ENCODE peak calls at places on chromosomes 4 and X, in six cellular contexts. One of them, this sample, is unnamed.

GRCh38 chr4:133156556-133156955 is 7.5 kb downstream of the PCDH10 start:
- DNase-seq in neural progenitor cell: no peak
- DNase-seq in H9: no peak
- DNase-seq in endothelial cell of umbilical vein: no peak
- DNase-seq in astrocyte: no peak
- DNase-seq in GM23248: no peak
- DNase-seq in this sample: no peak

GRCh38 chr4:134935320-134935719 is 733.7 kb upstream of the PABPC4L start:
- DNase-seq in neural progenitor cell: peak; percentile 46
- DNase-seq in endothelial cell of umbilical vein: peak; percentile 49
- DNase-seq in astrocyte: no peak
- DNase-seq in GM23248: peak; percentile 15
- DNase-seq in H9: no peak
- DNase-seq in this sample: peak; percentile 36

GRCh38 chrX:123807825-123808416 is 51.9 kb upstream of the XIAP start:
- DNase-seq in GM23248: peak; percentile 60
- DNase-seq in neural progenitor cell: no peak
- DNase-seq in astrocyte: peak; percentile 18
- DNase-seq in endothelial cell of umbilical vein: no peak
- DNase-seq in H9: no peak
- DNase-seq in this sample: peak; percentile 62

GRCh38 chr4:76235407-76235806 is 16.1 kb upstream of the FAM47E start:
- DNase-seq in GM23248: no peak
- DNase-seq in H9: no peak
- DNase-seq in astrocyte: no peak
- DNase-seq in endothelial cell of umbilical vein: no peak
- DNase-seq in neural progenitor cell: no peak
- DNase-seq in this sample: no peak

GRCh38 chr4:53477038-53477565 is 99.7 kb downstream of the FIP1L1 start:
- DNase-seq in astrocyte: no peak
- DNase-seq in GM23248: no peak
- DNase-seq in H9: peak; percentile 48
- DNase-seq in endothelial cell of umbilical vein: no peak
- DNase-seq in neural progenitor cell: peak; percentile 26
- DNase-seq in this sample: peak; percentile 47

GRCh38 chrX:3142259-3143042 is 101.2 kb downstream of the ARSF start:
- DNase-seq in H9: no peak
- DNase-seq in neural progenitor cell: no peak
- DNase-seq in GM23248: no peak
- DNase-seq in endothelial cell of umbilical vein: no peak
- DNase-seq in astrocyte: no peak
- DNase-seq in this sample: no peak

GRCh38 chr4:24753519-24753918 is 41.9 kb upstream of the SOD3 start:
- DNase-seq in GM23248: peak; percentile 81
- DNase-seq in astrocyte: no peak
- DNase-seq in endothelial cell of umbilical vein: no peak
- DNase-seq in neural progenitor cell: no peak
- DNase-seq in H9: no peak
- DNase-seq in this sample: peak; percentile 35

GRCh38 chr4:84456157-84456556 is 42.9 kb downstream of the NKX6-1 start:
- DNase-seq in astrocyte: no peak
- DNase-seq in neural progenitor cell: no peak
- DNase-seq in H9: no peak
- DNase-seq in endothelial cell of umbilical vein: no peak
- DNase-seq in GM23248: no peak
- DNase-seq in this sample: no peak

GRCh38 chr4:1216869-1217294 is 32.0 kb downstream of the CTBP1 start:
- DNase-seq in neural progenitor cell: no peak
- DNase-seq in GM23248: no peak
- DNase-seq in H9: no peak
- DNase-seq in astrocyte: no peak
- DNase-seq in endothelial cell of umbilical vein: no peak
- DNase-seq in this sample: no peak

GRCh38 chr4:110904435-110905050 is 281.7 kb upstream of the PITX2 start:
- DNase-seq in GM23248: peak; percentile 5
- DNase-seq in astrocyte: no peak
- DNase-seq in neural progenitor cell: no peak
- DNase-seq in H9: no peak
- DNase-seq in endothelial cell of umbilical vein: no peak
- DNase-seq in this sample: peak; percentile 56

GRCh38 chr4:35649784-35650183 is 594.5 kb downstream of the ARAP2 start:
- DNase-seq in astrocyte: no peak
- DNase-seq in H9: no peak
- DNase-seq in GM23248: no peak
- DNase-seq in endothelial cell of umbilical vein: no peak
- DNase-seq in neural progenitor cell: no peak
- DNase-seq in this sample: no peak

GRCh38 chrX:70262952-70263567 is 3.1 kb upstream of the P2RY4 start:
- DNase-seq in neural progenitor cell: peak; percentile 67
- DNase-seq in GM23248: peak; percentile 61
- DNase-seq in endothelial cell of umbilical vein: peak; percentile 9
- DNase-seq in astrocyte: peak; percentile 8
- DNase-seq in H9: peak; percentile 81
- DNase-seq in this sample: peak; percentile 29

GRCh38 chr4:36785965-36786364 is 458.6 kb upstream of the NWD2 start:
- DNase-seq in neural progenitor cell: no peak
- DNase-seq in astrocyte: no peak
- DNase-seq in GM23248: no peak
- DNase-seq in H9: no peak
- DNase-seq in endothelial cell of umbilical vein: no peak
- DNase-seq in this sample: no peak

GRCh38 chrX:70044541-70045245 is 5.0 kb downstream of the AWAT2 start:
- DNase-seq in astrocyte: no peak
- DNase-seq in H9: no peak
- DNase-seq in neural progenitor cell: no peak
- DNase-seq in endothelial cell of umbilical vein: peak; percentile 28
- DNase-seq in GM23248: peak; percentile 45
- DNase-seq in this sample: no peak

GRCh38 chrX:51759055-51759454 is 15.8 kb downstream of the GSPT2 start:
- DNase-seq in neural progenitor cell: no peak
- DNase-seq in H9: no peak
- DNase-seq in endothelial cell of umbilical vein: no peak
- DNase-seq in GM23248: no peak
- DNase-seq in astrocyte: no peak
- DNase-seq in this sample: no peak

GRCh38 chr4:156347412-156348075 is 393.9 kb upstream of the CTSO start:
- DNase-seq in neural progenitor cell: no peak
- DNase-seq in H9: no peak
- DNase-seq in astrocyte: peak; percentile 74
- DNase-seq in endothelial cell of umbilical vein: no peak
- DNase-seq in GM23248: peak; percentile 50
- DNase-seq in this sample: no peak

GRCh38 chrX:103878466-103879151 is 46.6 kb upstream of the RAB9B start:
- DNase-seq in endothelial cell of umbilical vein: peak; percentile 6
- DNase-seq in neural progenitor cell: no peak
- DNase-seq in GM23248: peak; percentile 75
- DNase-seq in astrocyte: peak; percentile 75
- DNase-seq in H9: no peak
- DNase-seq in this sample: peak; percentile 47

GRCh38 chr4:1402516-1403101 is 3.6 kb downstream of the NKX1-1 start:
- DNase-seq in H9: peak; percentile 34
- DNase-seq in GM23248: peak; percentile 42
- DNase-seq in endothelial cell of umbilical vein: no peak
- DNase-seq in neural progenitor cell: no peak
- DNase-seq in astrocyte: no peak
- DNase-seq in this sample: peak; percentile 6

GRCh38 chr4:74042681-74043080 is 4.2 kb upstream of the CXCL3 start:
- DNase-seq in endothelial cell of umbilical vein: no peak
- DNase-seq in astrocyte: no peak
- DNase-seq in neural progenitor cell: no peak
- DNase-seq in H9: peak; percentile 39
- DNase-seq in GM23248: no peak
- DNase-seq in this sample: no peak

GRCh38 chr4:138050601-138051000 is 191.5 kb downstream of the SLC7A11 start:
- DNase-seq in astrocyte: no peak
- DNase-seq in endothelial cell of umbilical vein: no peak
- DNase-seq in H9: peak; percentile 59
- DNase-seq in neural progenitor cell: peak; percentile 83
- DNase-seq in GM23248: no peak
- DNase-seq in this sample: no peak

GRCh38 chr4:76723373-76723772 is 174.6 kb downstream of the SOWAHB start:
- DNase-seq in GM23248: peak; percentile 56
- DNase-seq in endothelial cell of umbilical vein: no peak
- DNase-seq in H9: no peak
- DNase-seq in astrocyte: no peak
- DNase-seq in neural progenitor cell: no peak
- DNase-seq in this sample: peak; percentile 56

GRCh38 chrX:67725471-67725870 is 181.7 kb downstream of the AR start:
- DNase-seq in astrocyte: no peak
- DNase-seq in H9: no peak
- DNase-seq in GM23248: peak; percentile 53
- DNase-seq in endothelial cell of umbilical vein: no peak
- DNase-seq in neural progenitor cell: no peak
- DNase-seq in this sample: no peak

GRCh38 chrX:67721321-67721720 is 177.5 kb downstream of the AR start:
- DNase-seq in GM23248: no peak
- DNase-seq in endothelial cell of umbilical vein: peak; percentile 48
- DNase-seq in neural progenitor cell: no peak
- DNase-seq in H9: no peak
- DNase-seq in astrocyte: no peak
- DNase-seq in this sample: no peak

GRCh38 chrX:67726028-67726427 is 182.2 kb downstream of the AR start:
- DNase-seq in astrocyte: no peak
- DNase-seq in GM23248: no peak
- DNase-seq in H9: no peak
- DNase-seq in endothelial cell of umbilical vein: no peak
- DNase-seq in neural progenitor cell: no peak
- DNase-seq in this sample: peak; percentile 8

GRCh38 chrX:67724359-67725110 is 180.7 kb downstream of the AR start:
- DNase-seq in endothelial cell of umbilical vein: no peak
- DNase-seq in neural progenitor cell: no peak
- DNase-seq in H9: no peak
- DNase-seq in astrocyte: no peak
- DNase-seq in GM23248: peak; percentile 29
- DNase-seq in this sample: no peak

DNA sequence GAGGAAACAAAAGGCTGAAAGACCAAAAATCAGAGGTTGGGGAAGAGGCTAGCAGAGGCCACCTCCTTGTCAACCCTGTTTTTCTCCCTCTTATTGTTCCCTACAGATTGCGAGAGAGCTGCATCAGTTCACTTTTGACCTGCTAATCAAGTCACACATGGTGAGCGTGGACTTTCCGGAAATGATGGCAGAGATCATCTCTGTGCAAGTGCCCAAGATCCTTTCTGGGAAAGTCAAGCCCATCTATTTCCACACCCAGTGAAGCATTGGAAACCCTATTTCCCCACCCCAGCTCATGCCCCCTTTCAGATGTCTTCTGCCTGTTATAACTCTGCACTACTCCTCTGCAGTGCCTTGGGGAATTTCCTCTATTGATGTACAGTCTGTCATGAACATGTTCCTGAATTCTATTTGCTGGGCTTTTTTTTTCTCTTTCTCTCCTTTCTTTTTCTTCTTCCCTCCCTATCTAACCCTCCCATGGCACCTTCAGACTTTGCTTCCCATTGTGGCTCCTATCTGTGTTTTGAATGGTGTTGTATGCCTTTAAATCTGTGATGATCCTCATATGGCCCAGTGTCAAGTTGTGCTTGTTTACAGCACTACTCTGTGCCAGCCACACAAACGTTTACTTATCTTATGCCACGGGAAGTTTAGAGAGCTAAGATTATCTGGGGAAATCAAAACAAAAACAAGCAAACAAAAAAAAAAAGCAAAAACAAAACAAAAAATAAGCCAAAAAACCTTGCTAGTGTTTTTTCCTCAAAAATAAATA is 179.9 kb downstream of the AR start:
- DNase-seq in GM23248: no peak
- DNase-seq in H9: no peak
- DNase-seq in neural progenitor cell: no peak
- DNase-seq in astrocyte: no peak
- DNase-seq in endothelial cell of umbilical vein: no peak
- DNase-seq in this sample: no peak
- H3K9ac ChIP-seq in GM23248: no peak overlapping the region
- H3K9ac ChIP-seq in H9: no peak overlapping the region
- H3K9ac ChIP-seq in neural progenitor cell: no peak overlapping the region
- H3K9ac ChIP-seq in astrocyte: no peak overlapping the region
- H3K9ac ChIP-seq in endothelial cell of umbilical vein: no peak overlapping the region
- H3K9ac ChIP-seq in this sample: peak overlapping the region; percentile 67

GRCh38 chrX:69031181-69031580 is 134.1 kb downstream of the PJA1 start:
- DNase-seq in endothelial cell of umbilical vein: peak; percentile 23
- DNase-seq in astrocyte: no peak
- DNase-seq in neural progenitor cell: peak; percentile 75
- DNase-seq in GM23248: no peak
- DNase-seq in H9: peak; percentile 71
- DNase-seq in this sample: no peak

GRCh38 chrX:69031971-69032391 is 133.3 kb downstream of the PJA1 start:
- DNase-seq in neural progenitor cell: no peak
- DNase-seq in endothelial cell of umbilical vein: no peak
- DNase-seq in H9: no peak
- DNase-seq in astrocyte: no peak
- DNase-seq in GM23248: peak; percentile 28
- DNase-seq in this sample: no peak

GRCh38 chrX:69034451-69034850 is 130.8 kb downstream of the PJA1 start:
- DNase-seq in endothelial cell of umbilical vein: no peak
- DNase-seq in H9: no peak
- DNase-seq in neural progenitor cell: no peak
- DNase-seq in astrocyte: no peak
- DNase-seq in GM23248: no peak
- DNase-seq in this sample: no peak

GRCh38 chrX:69033936-69034335 is 131.3 kb downstream of the PJA1 start:
- DNase-seq in endothelial cell of umbilical vein: no peak
- DNase-seq in GM23248: no peak
- DNase-seq in H9: no peak
- DNase-seq in astrocyte: no peak
- DNase-seq in neural progenitor cell: no peak
- DNase-seq in this sample: no peak

GRCh38 chrX:69032601-69033000 is 132.7 kb downstream of the PJA1 start:
- DNase-seq in astrocyte: no peak
- DNase-seq in neural progenitor cell: no peak
- DNase-seq in GM23248: no peak
- DNase-seq in endothelial cell of umbilical vein: no peak
- DNase-seq in H9: no peak
- DNase-seq in this sample: no peak
- H3K4me1 ChIP-seq in astrocyte: peaks cover 7% of the 10 kb centered on the region
- H3K4me1 ChIP-seq in neural progenitor cell: peaks cover 14% of the 10 kb centered on the region
- H3K4me1 ChIP-seq in GM23248: no peaks in the 10 kb centered on the region
- H3K4me1 ChIP-seq in endothelial cell of umbilical vein: peaks cover 7% of the 10 kb centered on the region
- H3K4me1 ChIP-seq in H9: peaks cover 7% of the 10 kb centered on the region
- H3K4me1 ChIP-seq in this sample: no peaks in the 10 kb centered on the region

GRCh38 chr4:4859799-4860380 is 425 bp downstream of the MSX1 start:
- DNase-seq in endothelial cell of umbilical vein: peak; percentile 13
- DNase-seq in H9: no peak
- DNase-seq in astrocyte: no peak
- DNase-seq in GM23248: peak; percentile 66
- DNase-seq in neural progenitor cell: peak; percentile 43
- DNase-seq in this sample: peak; percentile 53
- H3K9ac ChIP-seq in endothelial cell of umbilical vein: no peak overlapping the region
- H3K9ac ChIP-seq in H9: no peak overlapping the region
- H3K9ac ChIP-seq in astrocyte: peak overlapping the region; percentile 81
- H3K9ac ChIP-seq in GM23248: peak overlapping the region; percentile 78
- H3K9ac ChIP-seq in neural progenitor cell: no peak overlapping the region
- H3K9ac ChIP-seq in this sample: peak overlapping the region; percentile 89

DNA sequence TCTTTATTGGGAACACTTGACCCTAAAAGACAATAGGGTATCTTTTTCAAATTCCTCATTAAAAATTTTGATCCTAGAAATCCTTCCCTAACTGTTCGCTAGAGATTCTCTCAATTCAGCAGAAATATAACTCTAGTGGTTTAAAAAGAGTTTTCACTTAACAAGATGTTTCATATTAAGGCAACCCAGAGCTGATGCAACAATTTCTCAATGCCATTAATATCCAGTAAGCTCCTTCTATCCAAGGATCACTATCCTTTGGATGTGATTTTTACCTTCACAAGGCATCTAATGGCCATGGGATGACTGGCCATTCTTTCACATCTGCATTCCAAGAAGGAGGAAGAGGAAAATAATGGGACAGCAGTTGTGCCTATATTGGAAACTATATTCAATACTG is 183.4 kb downstream of the ANKRD50 start:
- DNase-seq in H9: no peak
- DNase-seq in GM23248: peak; percentile 13
- DNase-seq in astrocyte: no peak
- DNase-seq in neural progenitor cell: no peak
- DNase-seq in endothelial cell of umbilical vein: no peak
- DNase-seq in this sample: peak; percentile 73
- H3K4me1 ChIP-seq in H9: no peaks in the 10 kb centered on the region
- H3K4me1 ChIP-seq in GM23248: peaks cover 4% of the 10 kb centered on the region
- H3K4me1 ChIP-seq in astrocyte: no peaks in the 10 kb centered on the region
- H3K4me1 ChIP-seq in neural progenitor cell: no peaks in the 10 kb centered on the region
- H3K4me1 ChIP-seq in endothelial cell of umbilical vein: peaks cover 19% of the 10 kb centered on the region
- H3K4me1 ChIP-seq in this sample: no peaks in the 10 kb centered on the region